ENCODE peak calls at places on chromosomes 6 and 20, in six cellular contexts. V is effector CD4-positive, alpha-beta T cell; Y is kidney glomerular epithelial cell; S is NCI-H146; R is neural crest cell; H is AG10803. I is an unnamed sample.

GRCh38 chr20:7741866-7742265 is 198.4 kb downstream of the HAO1 start:
- DNase-seq in V (no peak), Y (no peak), S (no peak), R (no peak), H (no peak), I (no peak)

GRCh38 chr6:150315626-150316025 is 53.2 kb upstream of the IYD start:
- DNase-seq in V (no peak), Y (no peak), S (no peak), R (no peak), H (no peak), I (no peak)

GRCh38 chr6:37965964-37966676 is 146.6 kb downstream of the ZFAND3 start:
- DNase-seq in V (no peak), Y (peak; percentile 58), S (no peak), R (no peak), H (peak; percentile 58), I (no peak)

GRCh38 chr6:105135056-105135455 is 44.8 kb downstream of the POPDC3 start:
- DNase-seq in V (no peak), Y (no peak), S (no peak), R (no peak), H (peak; percentile 50), I (no peak)

GRCh38 chr6:47335456-47335855 is 25.8 kb upstream of the TNFRSF21 start:
- DNase-seq in V (no peak), Y (no peak), S (no peak), R (no peak), H (no peak), I (no peak)

GRCh38 chr20:6007094-6007528 is 46.7 kb downstream of the LRRN4 start:
- DNase-seq in V (no peak), Y (peak; percentile 51), S (no peak), R (no peak), H (no peak), I (no peak)

GRCh38 chr6:69907981-69908498 is 41.7 kb downstream of the COL19A1 start:
- DNase-seq in V (no peak), Y (peak; percentile 11), S (no peak), R (no peak), H (peak; percentile 23), I (no peak)

GRCh38 chr20:49685809-49686208 is 27.9 kb downstream of the B4GALT5 start:
- DNase-seq in V (no peak), Y (peak; percentile 35), S (no peak), R (no peak), H (peak; percentile 75), I (no peak)

GRCh38 chr20:58987790-58988564 is 6.9 kb downstream of the NELFCD start:
- DNase-seq in V (no peak), Y (no peak), S (no peak), R (no peak), H (no peak), I (no peak)

GRCh38 chr6:5541751-5542432 is 280.6 kb downstream of the FARS2 start:
- DNase-seq in V (no peak), Y (peak; percentile 24), S (no peak), R (no peak), H (no peak), I (no peak)

GRCh38 chr20:6632187-6632586 is 135.3 kb upstream of the BMP2 start:
- DNase-seq in V (no peak), Y (peak; percentile 80), S (peak; percentile 8), R (no peak), H (peak; percentile 37), I (no peak)

GRCh38 chr20:59351148-59352040 is 51.0 kb downstream of the EDN3 start:
- DNase-seq in V (no peak), Y (peak; percentile 21), S (no peak), R (no peak), H (no peak), I (no peak)

GRCh38 chr20:47055699-47056369 is 161.2 kb downstream of the EYA2 start:
- DNase-seq in V (no peak), Y (no peak), S (no peak), R (no peak), H (peak; percentile 80), I (no peak)

GRCh38 chr20:49338061-49338460 is 60.2 kb upstream of the ZNFX1 start:
- DNase-seq in V (no peak), Y (no peak), S (no peak), R (no peak), H (no peak), I (no peak)

GRCh38 chr6:134097114-134097707 is 44.8 kb upstream of the SLC2A12 start:
- DNase-seq in V (peak; percentile 62), Y (peak; percentile 75), S (peak; percentile 81), R (peak; percentile 81), H (peak; percentile 67), I (no peak)

GRCh38 chr6:36886948-36887347 is 1.2 kb downstream of the C6orf89 start:
- DNase-seq in V (no peak), Y (no peak), S (no peak), R (no peak), H (no peak), I (no peak)

GRCh38 chr20:40970218-40970617 is 58.4 kb upstream of the TOP1 start:
- DNase-seq in V (no peak), Y (no peak), S (no peak), R (no peak), H (no peak), I (no peak)

GRCh38 chr6:34645627-34646026 is 50.9 kb downstream of the ILRUN start:
- DNase-seq in V (no peak), Y (no peak), S (no peak), R (no peak), H (no peak), I (no peak)

GRCh38 chr6:179340-179950 is 112.8 kb upstream of the DUSP22 start:
- DNase-seq in V (no peak), Y (no peak), S (no peak), R (no peak), H (no peak), I (no peak)

GRCh38 chr6:44074383-44075136 is 52.7 kb downstream of the MRPL14 start:
- DNase-seq in V (peak; percentile 44), Y (no peak), S (no peak), R (peak; percentile 60), H (peak; percentile 81), I (peak; percentile 81)